ENCODE peak calls at places on chromosome 15, in ten cellular contexts. One of them, this sample, is unnamed.

GRCh38 chr15:71202712-71203111 is 87.4 kb downstream of the THSD4 start:
- DNase-seq in HEK293T: no peak
- DNase-seq in stimulated activated CD8-positive, alpha-beta memory T cell treated with anti-CD3 and anti-CD28 coated beads, Interleukin-15, amount 100 ng/mL, for 24 hours: no peak
- DNase-seq in non-pigmented ciliary epithelial cell: no peak
- DNase-seq in mesenteric fat pad: no peak
- DNase-seq in globus pallidus: no peak
- DNase-seq in fibroblast of the conjunctiva: no peak
- DNase-seq in RPMI8226: no peak
- DNase-seq in lower leg skin: peak
- DNase-seq in stimulated activated CD4-positive, alpha-beta T cell treated with anti-CD3 and anti-CD28 coated beads, Interleukin-1b, Interleukin-23, amount 100 ng/mL, for 1 hour: no peak
- DNase-seq in this sample: no peak

GRCh38 chr15:69595009-69595825 is 142.6 kb downstream of the RPLP1 start:
- DNase-seq in HEK293T: no peak
- DNase-seq in stimulated activated CD8-positive, alpha-beta memory T cell treated with anti-CD3 and anti-CD28 coated beads, Interleukin-15, amount 100 ng/mL, for 24 hours: no peak
- DNase-seq in non-pigmented ciliary epithelial cell: no peak
- DNase-seq in mesenteric fat pad: peak
- DNase-seq in globus pallidus: peak
- DNase-seq in fibroblast of the conjunctiva: no peak
- DNase-seq in RPMI8226: peak
- DNase-seq in lower leg skin: peak
- DNase-seq in stimulated activated CD4-positive, alpha-beta T cell treated with anti-CD3 and anti-CD28 coated beads, Interleukin-1b, Interleukin-23, amount 100 ng/mL, for 1 hour: no peak
- DNase-seq in this sample: no peak

GRCh38 chr15:85649372-85649771 is 145.4 kb downstream of the KLHL25 start:
- DNase-seq in HEK293T: no peak
- DNase-seq in stimulated activated CD8-positive, alpha-beta memory T cell treated with anti-CD3 and anti-CD28 coated beads, Interleukin-15, amount 100 ng/mL, for 24 hours: no peak
- DNase-seq in non-pigmented ciliary epithelial cell: no peak
- DNase-seq in mesenteric fat pad: no peak
- DNase-seq in globus pallidus: no peak
- DNase-seq in fibroblast of the conjunctiva: peak
- DNase-seq in RPMI8226: no peak
- DNase-seq in lower leg skin: no peak
- DNase-seq in stimulated activated CD4-positive, alpha-beta T cell treated with anti-CD3 and anti-CD28 coated beads, Interleukin-1b, Interleukin-23, amount 100 ng/mL, for 1 hour: no peak
- DNase-seq in this sample: peak

GRCh38 chr15:66287461-66288055 is 5.8 kb upstream of the DIS3L start:
- DNase-seq in HEK293T: peak
- DNase-seq in stimulated activated CD8-positive, alpha-beta memory T cell treated with anti-CD3 and anti-CD28 coated beads, Interleukin-15, amount 100 ng/mL, for 24 hours: no peak
- DNase-seq in non-pigmented ciliary epithelial cell: no peak
- DNase-seq in mesenteric fat pad: no peak
- DNase-seq in globus pallidus: peak
- DNase-seq in fibroblast of the conjunctiva: no peak
- DNase-seq in RPMI8226: peak
- DNase-seq in lower leg skin: no peak
- DNase-seq in stimulated activated CD4-positive, alpha-beta T cell treated with anti-CD3 and anti-CD28 coated beads, Interleukin-1b, Interleukin-23, amount 100 ng/mL, for 1 hour: no peak
- DNase-seq in this sample: peak

GRCh38 chr15:52208306-52208946 is 17.2 kb upstream of the GNB5 start:
- DNase-seq in HEK293T: peak
- DNase-seq in stimulated activated CD8-positive, alpha-beta memory T cell treated with anti-CD3 and anti-CD28 coated beads, Interleukin-15, amount 100 ng/mL, for 24 hours: peak
- DNase-seq in non-pigmented ciliary epithelial cell: no peak
- DNase-seq in mesenteric fat pad: no peak
- DNase-seq in globus pallidus: peak
- DNase-seq in fibroblast of the conjunctiva: peak
- DNase-seq in RPMI8226: peak
- DNase-seq in lower leg skin: no peak
- DNase-seq in stimulated activated CD4-positive, alpha-beta T cell treated with anti-CD3 and anti-CD28 coated beads, Interleukin-1b, Interleukin-23, amount 100 ng/mL, for 1 hour: peak
- DNase-seq in this sample: peak

GRCh38 chr15:29435811-29436210 is 166.2 kb upstream of the NSMCE3 start:
- DNase-seq in HEK293T: no peak
- DNase-seq in stimulated activated CD8-positive, alpha-beta memory T cell treated with anti-CD3 and anti-CD28 coated beads, Interleukin-15, amount 100 ng/mL, for 24 hours: no peak
- DNase-seq in non-pigmented ciliary epithelial cell: no peak
- DNase-seq in mesenteric fat pad: no peak
- DNase-seq in globus pallidus: no peak
- DNase-seq in fibroblast of the conjunctiva: no peak
- DNase-seq in RPMI8226: no peak
- DNase-seq in lower leg skin: no peak
- DNase-seq in stimulated activated CD4-positive, alpha-beta T cell treated with anti-CD3 and anti-CD28 coated beads, Interleukin-1b, Interleukin-23, amount 100 ng/mL, for 1 hour: no peak
- DNase-seq in this sample: no peak

GRCh38 chr15:62145015-62145735 is 19.9 kb downstream of the C2CD4B start:
- DNase-seq in HEK293T: no peak
- DNase-seq in stimulated activated CD8-positive, alpha-beta memory T cell treated with anti-CD3 and anti-CD28 coated beads, Interleukin-15, amount 100 ng/mL, for 24 hours: no peak
- DNase-seq in non-pigmented ciliary epithelial cell: no peak
- DNase-seq in mesenteric fat pad: no peak
- DNase-seq in globus pallidus: no peak
- DNase-seq in fibroblast of the conjunctiva: no peak
- DNase-seq in RPMI8226: no peak
- DNase-seq in lower leg skin: no peak
- DNase-seq in stimulated activated CD4-positive, alpha-beta T cell treated with anti-CD3 and anti-CD28 coated beads, Interleukin-1b, Interleukin-23, amount 100 ng/mL, for 1 hour: no peak
- DNase-seq in this sample: no peak

GRCh38 chr15:40928975-40929729 is at the start of gene DLL4:
- DNase-seq in HEK293T: peak
- DNase-seq in stimulated activated CD8-positive, alpha-beta memory T cell treated with anti-CD3 and anti-CD28 coated beads, Interleukin-15, amount 100 ng/mL, for 24 hours: no peak
- DNase-seq in non-pigmented ciliary epithelial cell: no peak
- DNase-seq in mesenteric fat pad: no peak
- DNase-seq in globus pallidus: no peak
- DNase-seq in fibroblast of the conjunctiva: no peak
- DNase-seq in RPMI8226: peak
- DNase-seq in lower leg skin: no peak
- DNase-seq in stimulated activated CD4-positive, alpha-beta T cell treated with anti-CD3 and anti-CD28 coated beads, Interleukin-1b, Interleukin-23, amount 100 ng/mL, for 1 hour: no peak
- DNase-seq in this sample: no peak

GRCh38 chr15:34849364-34849959 is 54.1 kb upstream of the ACTC1 start:
- DNase-seq in HEK293T: no peak
- DNase-seq in stimulated activated CD8-positive, alpha-beta memory T cell treated with anti-CD3 and anti-CD28 coated beads, Interleukin-15, amount 100 ng/mL, for 24 hours: no peak
- DNase-seq in non-pigmented ciliary epithelial cell: no peak
- DNase-seq in mesenteric fat pad: no peak
- DNase-seq in globus pallidus: no peak
- DNase-seq in fibroblast of the conjunctiva: no peak
- DNase-seq in RPMI8226: no peak
- DNase-seq in lower leg skin: no peak
- DNase-seq in stimulated activated CD4-positive, alpha-beta T cell treated with anti-CD3 and anti-CD28 coated beads, Interleukin-1b, Interleukin-23, amount 100 ng/mL, for 1 hour: no peak
- DNase-seq in this sample: no peak

GRCh38 chr15:99084965-99085364 is 19.9 kb upstream of the SYNM start:
- DNase-seq in HEK293T: no peak
- DNase-seq in stimulated activated CD8-positive, alpha-beta memory T cell treated with anti-CD3 and anti-CD28 coated beads, Interleukin-15, amount 100 ng/mL, for 24 hours: no peak
- DNase-seq in non-pigmented ciliary epithelial cell: no peak
- DNase-seq in mesenteric fat pad: peak
- DNase-seq in globus pallidus: no peak
- DNase-seq in fibroblast of the conjunctiva: no peak
- DNase-seq in RPMI8226: no peak
- DNase-seq in lower leg skin: peak
- DNase-seq in stimulated activated CD4-positive, alpha-beta T cell treated with anti-CD3 and anti-CD28 coated beads, Interleukin-1b, Interleukin-23, amount 100 ng/mL, for 1 hour: no peak
- DNase-seq in this sample: no peak

GRCh38 chr15:55007561-55007960 is 189.2 kb downstream of the RSL24D1 start:
- DNase-seq in HEK293T: no peak
- DNase-seq in stimulated activated CD8-positive, alpha-beta memory T cell treated with anti-CD3 and anti-CD28 coated beads, Interleukin-15, amount 100 ng/mL, for 24 hours: no peak
- DNase-seq in non-pigmented ciliary epithelial cell: no peak
- DNase-seq in mesenteric fat pad: no peak
- DNase-seq in globus pallidus: peak
- DNase-seq in fibroblast of the conjunctiva: no peak
- DNase-seq in RPMI8226: no peak
- DNase-seq in lower leg skin: no peak
- DNase-seq in stimulated activated CD4-positive, alpha-beta T cell treated with anti-CD3 and anti-CD28 coated beads, Interleukin-1b, Interleukin-23, amount 100 ng/mL, for 1 hour: no peak
- DNase-seq in this sample: no peak

GRCh38 chr15:70259030-70259424 is 161.3 kb upstream of the TLE3 start:
- DNase-seq in HEK293T: no peak
- DNase-seq in stimulated activated CD8-positive, alpha-beta memory T cell treated with anti-CD3 and anti-CD28 coated beads, Interleukin-15, amount 100 ng/mL, for 24 hours: no peak
- DNase-seq in non-pigmented ciliary epithelial cell: no peak
- DNase-seq in mesenteric fat pad: no peak
- DNase-seq in globus pallidus: peak
- DNase-seq in fibroblast of the conjunctiva: peak
- DNase-seq in RPMI8226: peak
- DNase-seq in lower leg skin: no peak
- DNase-seq in stimulated activated CD4-positive, alpha-beta T cell treated with anti-CD3 and anti-CD28 coated beads, Interleukin-1b, Interleukin-23, amount 100 ng/mL, for 1 hour: peak
- DNase-seq in this sample: peak